ENCODE peak calls at places on chromosomes 7 and 10, in four cellular contexts. I is H1, S is IMR-90, T is left ventricle myocardium inferior. Z is an unnamed sample. For H3K9me3, the result is how much of the 10 kb centered on the place peaks cover.

GRCh38 chr10:48236199-48236621 is 38.3 kb downstream of the FRMPD2 start:
- DNase-seq in I (no peak), S (no peak), T (no peak), Z (no peak)

GRCh38 chr10:102988404-102989314 is 70.6 kb downstream of the CNNM2 start:
- DNase-seq in I (no peak), S (peak), T (no peak), Z (no peak)

GRCh38 chr7:29005829-29006228 is 47.7 kb upstream of the TRIL start:
- DNase-seq in T (no peak), I (no peak), S (peak), Z (no peak)

GRCh38 chr7:2203551-2204300 is 29.0 kb downstream of the MAD1L1 start:
- DNase-seq in S (peak), T (no peak), I (no peak), Z (no peak)

GRCh38 chr7:54921116-54921515 is 97.7 kb upstream of the EGFR start:
- DNase-seq in T (no peak), I (no peak), S (no peak), Z (no peak)

GRCh38 chr10:90226526-90226925 is 525.1 kb downstream of the KIF20B start:
- DNase-seq in T (no peak), I (no peak), S (no peak), Z (no peak)

GRCh38 chr7:83212883-83213282 is 50.2 kb upstream of the PCLO start:
- DNase-seq in T (no peak), S (no peak), I (no peak), Z (no peak)

GRCh38 chr7:23680417-23681405 is 712 bp downstream of the FAM221A start:
- DNase-seq in S (peak), I (peak), T (peak), Z (peak)

GRCh38 chr10:97865488-97865887 is 15.8 kb downstream of the GOLGA7B start:
- DNase-seq in S (no peak), I (no peak), T (no peak), Z (no peak)

GRCh38 chr10:123863721-123864432 is 27.7 kb downstream of the CPXM2 start:
- DNase-seq in T (no peak), I (no peak), S (no peak), Z (no peak)

GRCh38 chr10:31929986-31930675 is 1.5 kb upstream of the ARHGAP12 start:
- DNase-seq in I (no peak), S (no peak), T (no peak), Z (peak)

GRCh38 chr7:158863611-158864506 is 7.5 kb downstream of the DYNC2I1 start:
- DNase-seq in T (peak), I (no peak), S (peak), Z (peak)

GRCh38 chr7:82740246-82740848 is 296.8 kb upstream of the CACNA2D1 start:
- DNase-seq in S (peak), I (peak), T (no peak), Z (peak)

GRCh38 chr7:155529845-155530244 is 16.5 kb downstream of the CNPY1 start:
- DNase-seq in I (no peak), T (no peak), S (no peak), Z (no peak)

GRCh38 chr7:79436378-79436777 is 17.1 kb downstream of the MAGI2 start:
- DNase-seq in I (no peak), T (no peak), S (no peak), Z (no peak)

GRCh38 chr7:128027485-128027980 is 3.7 kb downstream of the LRRC4 start:
- DNase-seq in S (peak), I (no peak), T (no peak), Z (no peak)

GRCh38 chr7:43260980-43261878 is 148.8 kb downstream of the HECW1 start:
- DNase-seq in T (peak), S (peak), I (peak), Z (peak)

GRCh38 chr10:61899045-61899444 is 2.5 kb upstream of the ARID5B start:
- DNase-seq in S (peak), I (no peak), T (no peak), Z (peak)

GRCh38 chr7:90938371-90938770 is 325.9 kb upstream of the FZD1 start:
- DNase-seq in I (no peak), S (peak), T (no peak), Z (peak)

GRCh38 chr10:29931833-29932232 is 127.6 kb downstream of the JCAD start:
- DNase-seq in T (no peak), S (no peak), I (no peak), Z (no peak)

GRCh38 chr7:108528183-108528712 is 2.3 kb upstream of the PNPLA8 start:
- DNase-seq in S (no peak), T (no peak), I (no peak), Z (no peak)

GRCh38 chr10:33334839-33335549 is 527 bp upstream of the NRP1 start:
- DNase-seq in T (peak), I (peak), S (peak), Z (peak)

GRCh38 chr10:18400911-18401260 is 250.5 kb downstream of the NSUN6 start:
- DNase-seq in I (peak), S (no peak), T (no peak), Z (no peak)

GRCh38 chr10:131214521-131215244 is 96.8 kb downstream of the TCERG1L start:
- DNase-seq in T (no peak), I (no peak), S (no peak), Z (no peak)

GRCh38 chr10:131213651-131214505 is 97.6 kb downstream of the TCERG1L start:
- DNase-seq in I (no peak), T (no peak), S (no peak), Z (no peak)

GRCh38 chr10:131216681-131217230 is 94.8 kb downstream of the TCERG1L start:
- DNase-seq in S (no peak), T (no peak), I (no peak), Z (no peak)

GRCh38 chr10:131212763-131213325 is 98.7 kb downstream of the TCERG1L start:
- DNase-seq in I (peak), S (no peak), T (no peak), Z (no peak)

GRCh38 chr10:131215776-131216175 is 95.7 kb downstream of the TCERG1L start:
- DNase-seq in T (no peak), S (no peak), I (no peak), Z (no peak)
- H3K9me3 ChIP-seq in T (under half), S (half or more), I (under half), Z (under half)

GRCh38 chr7:351681-352480 is 61.9 kb downstream of the FOXL3 start:
- DNase-seq in I (no peak), T (no peak), S (no peak), Z (no peak)

GRCh38 chr7:348962-349755 is 59.2 kb downstream of the FOXL3 start:
- DNase-seq in S (no peak), I (no peak), T (no peak), Z (no peak)

GRCh38 chr7:353746-354325 is 63.9 kb downstream of the FOXL3 start:
- DNase-seq in S (no peak), I (no peak), T (peak), Z (peak)

GRCh38 chr7:348480-348844 is 58.5 kb downstream of the FOXL3 start:
- DNase-seq in T (no peak), I (no peak), S (no peak), Z (no peak)

GRCh38 chr7:351256-351655 is 61.3 kb downstream of the FOXL3 start:
- DNase-seq in T (no peak), I (no peak), S (no peak), Z (peak)
- H3K9me3 ChIP-seq in T (under half), I (under half), S (under half), Z (under half)

GRCh38 chr7:6705959-6706665 is 635 bp downstream of the ZNF12 start:
- DNase-seq in T (no peak), S (peak), I (no peak), Z (peak)
- H3K9me3 ChIP-seq in T (under half), S (under half), I (under half), Z (under half)

DNA sequence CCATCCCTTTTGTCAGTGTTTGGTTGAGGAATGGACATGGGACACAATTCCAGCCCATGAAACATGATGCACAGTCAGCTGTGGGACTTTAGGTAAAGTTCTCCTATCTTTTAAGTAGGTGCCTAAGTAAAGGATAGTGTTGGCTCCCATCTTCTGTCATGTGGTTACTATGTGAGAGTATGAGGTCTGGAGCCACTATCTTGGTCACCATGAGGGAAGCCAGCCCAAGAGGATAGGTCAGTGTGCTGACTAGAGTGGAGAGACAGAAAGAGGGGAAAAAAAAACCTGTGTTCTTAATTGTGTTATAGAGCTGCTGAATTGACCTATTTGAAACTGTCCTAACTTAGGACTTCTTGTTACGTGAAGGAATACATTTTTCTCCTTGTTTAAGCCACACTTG is 89.7 kb upstream of the NAMPT start:
- DNase-seq in S (no peak), T (no peak), I (no peak), Z (no peak)
- H3K9me3 ChIP-seq in S (under half), T (under half), I (under half), Z (under half)

GRCh38 chr7:16399265-16399801 is 22.0 kb downstream of the CRPPA start:
- DNase-seq in I (no peak), T (no peak), S (peak), Z (peak)

GRCh38 chr7:16400896-16401275 is 20.5 kb downstream of the CRPPA start:
- DNase-seq in I (no peak), S (no peak), T (no peak), Z (no peak)

GRCh38 chr7:16402084-16402483 is 19.3 kb downstream of the CRPPA start:
- DNase-seq in I (no peak), T (no peak), S (no peak), Z (no peak)

GRCh38 chr7:16398211-16399017 is 22.9 kb downstream of the CRPPA start:
- DNase-seq in S (peak), I (no peak), T (no peak), Z (peak)

DNA sequence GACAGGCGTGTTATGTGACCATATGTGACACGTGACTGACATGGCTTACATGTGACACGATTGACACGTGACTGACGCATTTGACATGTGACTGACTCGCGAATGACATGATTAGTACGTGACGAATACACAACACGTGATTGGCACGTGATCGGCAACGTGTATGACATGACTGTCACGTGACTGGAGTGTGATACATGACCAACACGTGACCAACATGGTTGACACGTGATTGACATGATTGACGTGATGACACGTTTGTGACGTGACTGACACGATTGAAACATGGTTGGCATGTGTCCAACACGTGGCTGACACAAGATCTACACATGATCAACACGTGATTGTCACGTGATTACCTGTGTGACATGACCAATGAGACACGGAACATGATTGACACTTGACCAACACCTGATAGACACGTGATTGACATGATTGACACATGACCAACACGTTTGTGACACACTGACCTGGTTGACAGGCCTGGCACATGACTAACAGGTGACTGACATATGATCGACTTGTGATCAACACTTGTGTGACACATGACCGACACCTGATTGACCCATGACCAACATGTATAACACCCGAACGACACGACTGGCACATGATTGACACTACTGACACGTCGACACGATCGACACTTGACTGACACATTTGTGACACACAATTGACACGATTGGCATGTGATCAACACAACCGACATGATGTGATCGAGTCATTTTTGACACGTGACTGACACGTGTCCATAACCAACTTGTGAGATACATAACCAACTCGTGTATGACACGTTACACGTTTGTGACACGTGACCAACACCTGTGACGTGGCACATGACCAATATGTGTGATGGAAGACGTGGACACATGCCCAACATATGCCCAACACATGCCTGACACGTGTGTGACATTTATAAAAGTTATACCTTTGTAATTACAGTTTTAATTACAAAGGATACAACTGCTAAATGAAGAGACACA is 21.1 kb downstream of the CRPPA start:
- DNase-seq in T (no peak), S (peak), I (no peak), Z (peak)
- H3K9me3 ChIP-seq in T (under half), S (under half), I (under half), Z (under half)

GRCh38 chr10:42519761-42520460 is 118.5 kb downstream of the ZNF33B start:
- DNase-seq in I (no peak), S (no peak), T (no peak), Z (no peak)
- H3K9me3 ChIP-seq in I (half or more), S (half or more), T (half or more), Z (under half)

Z was measured in endothelial cell of umbilical vein.